ENCODE peak calls at places on chromosomes 5 and 9, in five cellular contexts. One of them, this sample, is unnamed.

GRCh38 chr5:125375143-125375542 is 628.7 kb upstream of the ZNF608 start:
- DNase-seq in A549: no peak
- DNase-seq in gastrocnemius medialis: no peak
- DNase-seq in IMR-90: no peak
- DNase-seq in prostate gland: no peak
- DNase-seq in this sample: no peak

GRCh38 chr5:145797336-145797735 is 37.8 kb downstream of the PRELID2 start:
- DNase-seq in A549: no peak
- DNase-seq in gastrocnemius medialis: no peak
- DNase-seq in IMR-90: peak
- DNase-seq in prostate gland: no peak
- DNase-seq in this sample: peak

GRCh38 chr5:112604741-112605390 is 132.8 kb upstream of the APC start:
- DNase-seq in A549: no peak
- DNase-seq in gastrocnemius medialis: no peak
- DNase-seq in IMR-90: no peak
- DNase-seq in prostate gland: no peak
- DNase-seq in this sample: peak

GRCh38 chr9:113558632-113559502 is 95.3 kb downstream of the RGS3 start:
- DNase-seq in A549: no peak
- DNase-seq in gastrocnemius medialis: peak
- DNase-seq in IMR-90: peak
- DNase-seq in prostate gland: no peak
- DNase-seq in this sample: peak

GRCh38 chr9:68505681-68506409 is 34.8 kb downstream of the TMEM252 start:
- DNase-seq in A549: no peak
- DNase-seq in gastrocnemius medialis: no peak
- DNase-seq in IMR-90: no peak
- DNase-seq in prostate gland: no peak
- DNase-seq in this sample: no peak

GRCh38 chr5:174362514-174362913 is 317.0 kb downstream of the NSG2 start:
- DNase-seq in A549: no peak
- DNase-seq in gastrocnemius medialis: no peak
- DNase-seq in IMR-90: no peak
- DNase-seq in prostate gland: no peak
- DNase-seq in this sample: no peak

GRCh38 chr5:173172166-173172565 is 27.8 kb downstream of the BNIP1 start:
- DNase-seq in A549: no peak
- DNase-seq in gastrocnemius medialis: no peak
- DNase-seq in IMR-90: no peak
- DNase-seq in prostate gland: no peak
- DNase-seq in this sample: no peak

GRCh38 chr9:114790521-114790920 is 15.3 kb downstream of the TNFSF15 start:
- DNase-seq in A549: no peak
- DNase-seq in gastrocnemius medialis: no peak
- DNase-seq in IMR-90: no peak
- DNase-seq in prostate gland: no peak
- DNase-seq in this sample: no peak

GRCh38 chr9:69658987-69659677 is 13.0 kb downstream of the APBA1 start:
- DNase-seq in A549: no peak
- DNase-seq in gastrocnemius medialis: no peak
- DNase-seq in IMR-90: no peak
- DNase-seq in prostate gland: no peak
- DNase-seq in this sample: no peak

GRCh38 chr9:108662090-108662875 is 193.5 kb downstream of the ACTL7B start:
- DNase-seq in A549: no peak
- DNase-seq in gastrocnemius medialis: no peak
- DNase-seq in IMR-90: no peak
- DNase-seq in prostate gland: no peak
- DNase-seq in this sample: no peak

GRCh38 chr9:91690540-91691249 is 259.3 kb downstream of the ROR2 start:
- DNase-seq in A549: no peak
- DNase-seq in gastrocnemius medialis: no peak
- DNase-seq in IMR-90: no peak
- DNase-seq in prostate gland: no peak
- DNase-seq in this sample: peak

GRCh38 chr9:109110326-109111014 is 9.3 kb downstream of the TMEM245 start:
- DNase-seq in A549: no peak
- DNase-seq in gastrocnemius medialis: no peak
- DNase-seq in IMR-90: peak
- DNase-seq in prostate gland: no peak
- DNase-seq in this sample: peak

GRCh38 chr9:80492221-80492620 is 920.5 kb downstream of the TLE4 start:
- DNase-seq in A549: no peak
- DNase-seq in gastrocnemius medialis: no peak
- DNase-seq in IMR-90: peak
- DNase-seq in prostate gland: no peak
- DNase-seq in this sample: no peak

GRCh38 chr5:157596449-157596848 is 20.9 kb upstream of the ADAM19 start:
- DNase-seq in A549: no peak
- DNase-seq in gastrocnemius medialis: no peak
- DNase-seq in IMR-90: no peak
- DNase-seq in prostate gland: no peak
- DNase-seq in this sample: no peak

GRCh38 chr5:129771058-129771838 is 23.4 kb downstream of the MINAR2 start:
- DNase-seq in A549: peak
- DNase-seq in gastrocnemius medialis: no peak
- DNase-seq in IMR-90: peak
- DNase-seq in prostate gland: peak
- DNase-seq in this sample: peak

GRCh38 chr5:40754381-40755092 is 1.2 kb downstream of the TTC33 start:
- DNase-seq in A549: no peak
- DNase-seq in gastrocnemius medialis: no peak
- DNase-seq in IMR-90: peak
- DNase-seq in prostate gland: no peak
- DNase-seq in this sample: peak

GRCh38 chr9:88691811-88692210 is 156.8 kb downstream of the NXNL2 start:
- DNase-seq in A549: no peak
- DNase-seq in gastrocnemius medialis: no peak
- DNase-seq in IMR-90: peak
- DNase-seq in prostate gland: no peak
- DNase-seq in this sample: no peak

GRCh38 chr9:87554177-87554940 is 56.7 kb downstream of the DAPK1 start:
- DNase-seq in A549: no peak
- DNase-seq in gastrocnemius medialis: no peak
- DNase-seq in IMR-90: no peak
- DNase-seq in prostate gland: no peak
- DNase-seq in this sample: no peak

GRCh38 chr5:167916706-167917105 is 374.7 kb upstream of the WWC1 start:
- DNase-seq in A549: no peak
- DNase-seq in gastrocnemius medialis: peak
- DNase-seq in IMR-90: peak
- DNase-seq in prostate gland: no peak
- DNase-seq in this sample: no peak

GRCh38 chr5:2753452-2754409 is 2.3 kb upstream of the IRX2 start:
- DNase-seq in A549: no peak
- DNase-seq in gastrocnemius medialis: no peak
- DNase-seq in IMR-90: no peak
- DNase-seq in prostate gland: no peak
- DNase-seq in this sample: no peak

GRCh38 chr5:132760043-132760420 is 12.8 kb downstream of the CCNI2 start:
- DNase-seq in A549: no peak
- DNase-seq in gastrocnemius medialis: no peak
- DNase-seq in IMR-90: no peak
- DNase-seq in prostate gland: no peak
- DNase-seq in this sample: no peak

GRCh38 chr9:115849679-115850412 is 303.7 kb upstream of the PAPPA start:
- DNase-seq in A549: no peak
- DNase-seq in gastrocnemius medialis: no peak
- DNase-seq in IMR-90: peak
- DNase-seq in prostate gland: no peak
- DNase-seq in this sample: no peak

GRCh38 chr5:160938532-160938931 is 86.5 kb upstream of the ATP10B start:
- DNase-seq in A549: no peak
- DNase-seq in gastrocnemius medialis: no peak
- DNase-seq in IMR-90: no peak
- DNase-seq in prostate gland: no peak
- DNase-seq in this sample: no peak

GRCh38 chr5:57432876-57433275 is 49.7 kb downstream of the ACTBL2 start:
- DNase-seq in A549: peak
- DNase-seq in gastrocnemius medialis: no peak
- DNase-seq in IMR-90: no peak
- DNase-seq in prostate gland: no peak
- DNase-seq in this sample: peak

GRCh38 chr5:163861670-163862069 is 356.3 kb downstream of the MAT2B start:
- DNase-seq in A549: no peak
- DNase-seq in gastrocnemius medialis: no peak
- DNase-seq in IMR-90: no peak
- DNase-seq in prostate gland: no peak
- DNase-seq in this sample: peak

GRCh38 chr5:57779383-57780223 is 297.0 kb upstream of the ACTBL2 start:
- DNase-seq in A549: peak
- DNase-seq in gastrocnemius medialis: peak
- DNase-seq in IMR-90: peak
- DNase-seq in prostate gland: peak
- DNase-seq in this sample: peak

GRCh38 chr5:12794476-12795332 is 890.5 kb upstream of the CTNND2 start:
- DNase-seq in A549: no peak
- DNase-seq in gastrocnemius medialis: no peak
- DNase-seq in IMR-90: no peak
- DNase-seq in prostate gland: no peak
- DNase-seq in this sample: no peak

GRCh38 chr9:37955781-37956422 is 52.0 kb upstream of the SLC25A51 start:
- DNase-seq in A549: no peak
- DNase-seq in gastrocnemius medialis: no peak
- DNase-seq in IMR-90: no peak
- DNase-seq in prostate gland: no peak
- DNase-seq in this sample: no peak

GRCh38 chr9:31677415-31677814 is 707.0 kb upstream of the ACO1 start:
- DNase-seq in A549: no peak
- DNase-seq in gastrocnemius medialis: no peak
- DNase-seq in IMR-90: no peak
- DNase-seq in prostate gland: no peak
- DNase-seq in this sample: peak

GRCh38 chr9:36566813-36567217 is 5.9 kb upstream of the MELK start:
- DNase-seq in A549: peak
- DNase-seq in gastrocnemius medialis: peak
- DNase-seq in IMR-90: peak
- DNase-seq in prostate gland: peak
- DNase-seq in this sample: peak

GRCh38 chr9:91119147-91119546 is 242.6 kb downstream of the AUH start:
- DNase-seq in A549: no peak
- DNase-seq in gastrocnemius medialis: no peak
- DNase-seq in IMR-90: peak
- DNase-seq in prostate gland: no peak
- DNase-seq in this sample: no peak

GRCh38 chr5:36552626-36553393 is 53.6 kb upstream of the SLC1A3 start:
- DNase-seq in A549: no peak
- DNase-seq in gastrocnemius medialis: no peak
- DNase-seq in IMR-90: no peak
- DNase-seq in prostate gland: no peak
- DNase-seq in this sample: peak

GRCh38 chr9:131545003-131545785 is at the start of gene PRRT1B:
- DNase-seq in A549: peak
- DNase-seq in gastrocnemius medialis: no peak
- DNase-seq in IMR-90: no peak
- DNase-seq in prostate gland: peak
- DNase-seq in this sample: no peak

DNA sequence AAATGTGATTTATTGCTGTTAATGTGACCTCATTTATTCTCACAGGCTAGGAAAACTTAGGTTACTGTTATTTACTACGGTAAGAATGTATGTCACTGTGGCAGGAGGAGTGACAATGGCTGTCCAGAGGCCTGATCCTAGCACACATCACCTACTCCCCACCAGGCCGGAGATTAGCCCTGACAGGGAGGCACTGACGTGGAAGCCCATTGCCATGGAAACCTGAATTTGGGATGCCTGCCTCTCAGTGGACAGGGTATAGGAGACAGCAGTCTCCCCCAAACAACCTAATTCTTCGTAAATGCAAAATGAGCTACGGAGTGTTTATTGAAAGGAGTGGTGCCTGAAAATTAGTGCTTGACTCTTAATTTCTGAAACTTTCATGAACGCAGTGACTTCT is 87.6 kb upstream of the SMARCA2 start:
- DNase-seq in A549: no peak
- DNase-seq in gastrocnemius medialis: no peak
- DNase-seq in IMR-90: no peak
- DNase-seq in prostate gland: no peak
- DNase-seq in this sample: no peak
- TF ChIP-seq POLR2A in A549: no peak
- TF ChIP-seq POLR2A in gastrocnemius medialis: no peak
- TF ChIP-seq POLR2A in IMR-90: no peak
- TF ChIP-seq POLR2A in prostate gland: no peak
- TF ChIP-seq POLR2A in this sample: no peak

GRCh38 chr9:129111762-129112151 is 542 bp downstream of the PTPA start:
- DNase-seq in A549: peak
- DNase-seq in gastrocnemius medialis: no peak
- DNase-seq in IMR-90: peak
- DNase-seq in prostate gland: peak
- DNase-seq in this sample: peak

GRCh38 chr9:129109504-129109903 is 1.1 kb downstream of the CRAT start:
- DNase-seq in A549: peak
- DNase-seq in gastrocnemius medialis: no peak
- DNase-seq in IMR-90: no peak
- DNase-seq in prostate gland: no peak
- DNase-seq in this sample: no peak

GRCh38 chr9:129109952-129110739 is 447 bp downstream of the CRAT start:
- DNase-seq in A549: peak
- DNase-seq in gastrocnemius medialis: peak
- DNase-seq in IMR-90: peak
- DNase-seq in prostate gland: no peak
- DNase-seq in this sample: no peak

GRCh38 chr9:129111143-129111761 is at the start of gene PTPA:
- DNase-seq in A549: peak
- DNase-seq in gastrocnemius medialis: peak
- DNase-seq in IMR-90: peak
- DNase-seq in prostate gland: peak
- DNase-seq in this sample: peak

DNA sequence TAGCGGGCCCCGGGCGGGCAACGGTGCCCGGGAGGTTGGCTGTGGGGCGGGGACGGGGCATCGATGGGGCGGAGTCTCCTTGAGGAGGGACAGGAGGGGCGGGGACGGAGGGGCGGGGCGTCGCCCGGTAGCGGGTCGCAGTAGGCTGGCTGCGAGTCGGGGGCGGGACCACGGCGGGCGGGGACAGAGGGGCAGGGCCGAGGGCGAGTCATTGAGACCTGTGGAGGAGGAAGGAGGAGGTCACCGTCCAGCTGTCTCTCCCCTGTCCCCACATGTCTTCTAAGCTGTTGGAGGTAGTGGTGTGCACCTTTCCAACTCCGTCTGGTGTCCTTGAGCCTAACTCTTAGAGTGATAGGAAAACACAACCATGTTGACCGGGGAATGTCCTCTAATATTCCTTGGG is at the start of gene CRAT:
- DNase-seq in A549: peak
- DNase-seq in gastrocnemius medialis: peak
- DNase-seq in IMR-90: peak
- DNase-seq in prostate gland: peak
- DNase-seq in this sample: peak
- TF ChIP-seq POLR2A in A549: peak
- TF ChIP-seq POLR2A in gastrocnemius medialis: peak
- TF ChIP-seq POLR2A in IMR-90: peak
- TF ChIP-seq POLR2A in prostate gland: peak
- TF ChIP-seq POLR2A in this sample: peak

GRCh38 chr5:111200828-111201227 is 23.4 kb upstream of the CAMK4 start:
- DNase-seq in A549: no peak
- DNase-seq in gastrocnemius medialis: no peak
- DNase-seq in IMR-90: no peak
- DNase-seq in prostate gland: no peak
- DNase-seq in this sample: no peak
- TF ChIP-seq POLR2A in A549: no peak
- TF ChIP-seq POLR2A in gastrocnemius medialis: no peak
- TF ChIP-seq POLR2A in IMR-90: no peak
- TF ChIP-seq POLR2A in prostate gland: no peak
- TF ChIP-seq POLR2A in this sample: no peak

GRCh38 chr5:66170196-66170919 is 26.3 kb downstream of the SREK1 start:
- DNase-seq in A549: no peak
- DNase-seq in gastrocnemius medialis: no peak
- DNase-seq in IMR-90: no peak
- DNase-seq in prostate gland: no peak
- DNase-seq in this sample: no peak
- TF ChIP-seq POLR2A in A549: no peak
- TF ChIP-seq POLR2A in gastrocnemius medialis: no peak
- TF ChIP-seq POLR2A in IMR-90: no peak
- TF ChIP-seq POLR2A in prostate gland: no peak
- TF ChIP-seq POLR2A in this sample: no peak